ENCODE peak calls at places on chromosome 17, in eight cellular contexts. S, M, N, C, V, X, D and Y are unnamed samples.

GRCh38 chr17:77266891-77267341 is 126.1 kb downstream of the SEC14L1 start:
- DNase-seq in N (no peak), S (no peak), C (no peak), D (no peak), X (no peak), V (no peak), M (no peak), Y (no peak)

GRCh38 chr17:68289473-68289872 is 1.5 kb downstream of the SLC16A6 start:
- DNase-seq in N (no peak), S (no peak), C (no peak), D (no peak), M (no peak), X (no peak), V (no peak), Y (no peak)

GRCh38 chr17:30309591-30309990 is 17.8 kb upstream of the BLMH start:
- DNase-seq in X (no peak), N (no peak), V (no peak), C (no peak), M (no peak), D (no peak), S (no peak), Y (no peak)

GRCh38 chr17:50210249-50211225 is 9.1 kb upstream of the COL1A1 start:
- DNase-seq in M (no peak), S (peak; percentile 49), V (no peak), N (no peak), X (peak; percentile 97), C (no peak), D (no peak), Y (no peak)

GRCh38 chr17:57408064-57408811 is 151.9 kb downstream of the MSI2 start:
- DNase-seq in X (no peak), S (no peak), M (no peak), C (no peak), D (no peak), V (peak; percentile 53), N (peak; percentile 56), Y (no peak)

GRCh38 chr17:6591599-6592158 is 35.3 kb upstream of the PITPNM3 start:
- DNase-seq in D (no peak), N (no peak), S (no peak), C (no peak), V (no peak), X (no peak), M (no peak), Y (no peak)

GRCh38 chr17:44556114-44556853 is 1.0 kb upstream of the FZD2 start:
- DNase-seq in S (no peak), C (no peak), D (peak; percentile 8), M (no peak), N (peak; percentile 1), V (no peak), X (peak; percentile 50), Y (peak; percentile 16)

GRCh38 chr17:38702900-38703741 is 2.0 kb upstream of the MLLT6 start:
- DNase-seq in X (peak; percentile 24), D (no peak), S (peak; percentile 82), N (no peak), M (no peak), C (no peak), V (peak; percentile 60), Y (peak; percentile 43)

GRCh38 chr17:45745843-45746494 is 38.2 kb upstream of the CRHR1 start:
- DNase-seq in D (no peak), X (no peak), N (no peak), S (no peak), M (no peak), V (no peak), C (no peak), Y (no peak)

GRCh38 chr17:45019177-45019711 is 32.2 kb downstream of the DCAKD start:
- DNase-seq in M (no peak), D (no peak), X (peak; percentile 78), N (no peak), S (peak; percentile 76), V (peak; percentile 52), C (peak; percentile 8), Y (no peak)

GRCh38 chr17:77942111-77942988 is 16.2 kb upstream of the TNRC6C start:
- DNase-seq in D (no peak), M (no peak), N (no peak), X (no peak), C (no peak), V (no peak), S (peak; percentile 4), Y (no peak)

GRCh38 chr17:41777579-41778188 is 8.8 kb downstream of the JUP start:
- DNase-seq in C (no peak), D (no peak), N (peak; percentile 88), V (peak; percentile 71), S (no peak), X (peak; percentile 98), M (no peak), Y (no peak)

GRCh38 chr17:77214743-77215142 is 74.0 kb downstream of the SEC14L1 start:
- DNase-seq in S (no peak), M (no peak), N (no peak), D (no peak), X (peak; percentile 45), V (no peak), C (no peak), Y (no peak)

GRCh38 chr17:16462070-16462864 is 29.7 kb downstream of the LRRC75A start:
- DNase-seq in V (no peak), M (no peak), X (no peak), S (no peak), N (no peak), D (no peak), C (no peak), Y (no peak)

GRCh38 chr17:13599808-13600398 is 1.8 kb downstream of the HS3ST3A1 start:
- DNase-seq in M (no peak), C (no peak), D (no peak), S (no peak), N (no peak), V (no peak), X (no peak), Y (no peak)

GRCh38 chr17:74380086-74380958 is 13.0 kb downstream of the GPR142 start:
- DNase-seq in X (no peak), V (no peak), N (no peak), M (no peak), D (no peak), C (no peak), S (no peak), Y (no peak)

GRCh38 chr17:81735181-81736102 is 23.4 kb downstream of the SLC25A10 start:
- DNase-seq in N (no peak), D (no peak), C (no peak), X (peak; percentile 90), V (peak; percentile 80), S (peak; percentile 60), M (no peak), Y (no peak)

GRCh38 chr17:50146230-50146926 is 4.1 kb downstream of the PPP1R9B start:
- DNase-seq in C (no peak), M (no peak), V (no peak), S (peak; percentile 72), X (no peak), N (no peak), D (no peak), Y (no peak)